ENCODE peak calls at places on chromosomes 2 and 18, in five cellular contexts. U, W, F, Z and V are unnamed samples.

GRCh38 chr2:223501604-223502003 is 100.6 kb downstream of the SCG2 start:
- DNase-seq in U (no peak), W (no peak), F (no peak), Z (no peak), V (no peak)

GRCh38 chr18:75111673-75112485 is 97.1 kb downstream of the PTGR3 start:
- DNase-seq in U (no peak), W (no peak), F (no peak), Z (no peak), V (no peak)

GRCh38 chr2:165009466-165009865 is 54.1 kb upstream of the SLC38A11 start:
- DNase-seq in U (no peak), W (no peak), F (no peak), Z (no peak), V (no peak)

GRCh38 chr2:30808695-30809094 is 1.4 kb upstream of the CAPN13 start:
- DNase-seq in U (no peak), W (no peak), F (no peak), Z (no peak), V (no peak)

GRCh38 chr2:178221556-178221955 is 27.2 kb downstream of the OSBPL6 start:
- DNase-seq in U (no peak), W (no peak), F (no peak), Z (no peak), V (no peak)

GRCh38 chr2:71385008-71385407 is 53.4 kb downstream of the ZNF638 start:
- DNase-seq in U (no peak), W (no peak), F (no peak), Z (no peak), V (no peak)

GRCh38 chr2:181072486-181072885 is 92.1 kb downstream of the UBE2E3 start:
- DNase-seq in U (no peak), W (no peak), F (no peak), Z (no peak), V (peak; percentile 43)

GRCh38 chr2:240564571-240565266 is 3.6 kb upstream of the RNPEPL1 start:
- DNase-seq in U (no peak), W (no peak), F (peak; percentile 48), Z (no peak), V (no peak)

GRCh38 chr2:29196792-29197788 is 81.9 kb downstream of the CLIP4 start:
- DNase-seq in U (peak; percentile 82), W (peak; percentile 13), F (peak; percentile 78), Z (peak; percentile 81), V (peak; percentile 49)

GRCh38 chr2:48346124-48346536 is 183.8 kb upstream of the STON1 start:
- DNase-seq in U (no peak), W (no peak), F (no peak), Z (no peak), V (peak; percentile 92)

GRCh38 chr18:45139478-45139877 is 458.8 kb downstream of the SETBP1 start:
- DNase-seq in U (no peak), W (no peak), F (no peak), Z (no peak), V (no peak)

GRCh38 chr18:58579561-58580047 is 49.3 kb downstream of the ALPK2 start:
- DNase-seq in U (no peak), W (no peak), F (no peak), Z (peak; percentile 63), V (no peak)

GRCh38 chr2:149446735-149447134 is 116.3 kb downstream of the LYPD6 start:
- DNase-seq in U (no peak), W (no peak), F (no peak), Z (no peak), V (peak; percentile 7)

GRCh38 chr2:18363348-18363747 is 197.1 kb downstream of the RDH14 start:
- DNase-seq in U (no peak), W (no peak), F (no peak), Z (no peak), V (no peak)

GRCh38 chr18:32201936-32202335 is 12.1 kb downstream of the MEP1B start:
- DNase-seq in U (no peak), W (no peak), F (no peak), Z (no peak), V (no peak)

GRCh38 chr2:96869824-96870630 is at the start of gene SEMA4C:
- DNase-seq in U (peak; percentile 75), W (no peak), F (peak; percentile 61), Z (peak; percentile 30), V (peak; percentile 67)

GRCh38 chr2:10688921-10689807 is 611 bp downstream of the NOL10 start:
- DNase-seq in U (no peak), W (no peak), F (no peak), Z (peak; percentile 20), V (peak; percentile 3)

GRCh38 chr18:59737776-59738295 is 40.6 kb upstream of the CCBE1 start:
- DNase-seq in U (no peak), W (no peak), F (no peak), Z (no peak), V (no peak)